ENCODE peak calls at places on chromosomes 6 and 20, in nine cellular contexts. V is NCI-H774; Y is activated T-cell treated with anti-CD3 and anti-CD28 coated beads for 48 hours; G is stimulated activated CD4-positive, alpha-beta T cell treated with anti-CD3 and anti-CD28 coated beads, TNF-alpha, amount 100 ng/mL, for 4 hours; S is kidney epithelial cell; H is HepG2; F is germinal center; A is Jurkat, Clone E6-1; N is AG09309. P is an unnamed sample.

GRCh38 chr6:1127129-1127528 is 184.8 kb upstream of the FOXQ1 start:
- DNase-seq in V (no peak), Y (no peak), G (no peak), S (no peak), H (no peak), F (no peak), A (no peak), N (no peak), P (no peak)

GRCh38 chr6:155882527-155883333 is 427.1 kb upstream of the NOX3 start:
- DNase-seq in V (no peak), Y (no peak), G (no peak), S (no peak), H (no peak), F (no peak), A (no peak), N (no peak), P (no peak)

GRCh38 chr6:27168108-27168507 is 79.4 kb upstream of the PRSS16 start:
- DNase-seq in V (no peak), Y (no peak), G (no peak), S (no peak), H (no peak), F (no peak), A (no peak), N (no peak), P (no peak)

GRCh38 chr6:33118525-33119123 is 42.8 kb downstream of the HLA-DPB1 start:
- DNase-seq in V (peak), Y (no peak), G (no peak), S (no peak), H (peak), F (peak), A (peak), N (peak), P (peak)

GRCh38 chr6:130009148-130009547 is 9.2 kb upstream of the L3MBTL3 start:
- DNase-seq in V (no peak), Y (no peak), G (no peak), S (no peak), H (no peak), F (no peak), A (no peak), N (no peak), P (no peak)

GRCh38 chr20:61543086-61543485 is 291.0 kb downstream of the CDH4 start:
- DNase-seq in V (no peak), Y (no peak), G (no peak), S (no peak), H (no peak), F (no peak), A (no peak), N (no peak), P (no peak)

GRCh38 chr6:17478223-17478907 is 85.0 kb downstream of the CAP2 start:
- DNase-seq in V (no peak), Y (no peak), G (no peak), S (no peak), H (no peak), F (no peak), A (no peak), N (no peak), P (no peak)

GRCh38 chr20:21518292-21518991 is 4.6 kb upstream of the NKX2-2 start:
- DNase-seq in V (peak), Y (no peak), G (no peak), S (no peak), H (no peak), F (no peak), A (no peak), N (no peak), P (no peak)

GRCh38 chr20:11882651-11883050 is 35.0 kb upstream of the BTBD3 start:
- DNase-seq in V (no peak), Y (no peak), G (no peak), S (no peak), H (no peak), F (no peak), A (no peak), N (no peak), P (no peak)

GRCh38 chr6:155561262-155561970 is 105.8 kb upstream of the NOX3 start:
- DNase-seq in V (no peak), Y (no peak), G (no peak), S (no peak), H (peak), F (no peak), A (no peak), N (no peak), P (no peak)

GRCh38 chr6:9002833-9003232 is 567.5 kb upstream of the SLC35B3 start:
- DNase-seq in V (no peak), Y (no peak), G (no peak), S (no peak), H (no peak), F (no peak), A (no peak), N (no peak), P (no peak)

GRCh38 chr6:105981002-105981887 is 104.9 kb upstream of the PRDM1 start:
- DNase-seq in V (no peak), Y (peak), G (peak), S (no peak), H (no peak), F (peak), A (no peak), N (no peak), P (no peak)

GRCh38 chr6:131688286-131688685 is 12.9 kb downstream of the OR2A4 start:
- DNase-seq in V (no peak), Y (no peak), G (no peak), S (no peak), H (no peak), F (no peak), A (no peak), N (no peak), P (no peak)

GRCh38 chr6:89989742-89990141 is 95.5 kb downstream of the GJA10 start:
- DNase-seq in V (no peak), Y (no peak), G (no peak), S (no peak), H (no peak), F (no peak), A (no peak), N (peak), P (no peak)

GRCh38 chr20:37643400-37643799 is 50.4 kb upstream of the CTNNBL1 start:
- DNase-seq in V (no peak), Y (no peak), G (no peak), S (no peak), H (no peak), F (no peak), A (no peak), N (peak), P (no peak)

GRCh38 chr6:129100164-129100563 is 217.2 kb downstream of the LAMA2 start:
- DNase-seq in V (no peak), Y (no peak), G (no peak), S (no peak), H (no peak), F (no peak), A (no peak), N (no peak), P (no peak)

GRCh38 chr6:83057705-83058321 is 7.8 kb downstream of the UBE3D start:
- DNase-seq in V (peak), Y (no peak), G (no peak), S (no peak), H (peak), F (peak), A (no peak), N (no peak), P (no peak)